ENCODE peak calls at places on chromosomes 5 and 9, in ten cellular contexts. One of them, this sample, is unnamed.

GRCh38 chr5:76331139-76331538 is 71.9 kb upstream of the IQGAP2 start:
- DNase-seq in T47D: no peak
- DNase-seq in astrocyte of the spinal cord: no peak
- DNase-seq in CD8-positive, alpha-beta T cell: peak
- DNase-seq in uterus: no peak
- DNase-seq in GM19239: no peak
- DNase-seq in KBM-7: peak
- DNase-seq in OCI-LY7: peak
- DNase-seq in iPS DF 6.9: no peak
- DNase-seq in HS-5: no peak
- DNase-seq in this sample: no peak

GRCh38 chr9:32955655-32956478 is 45.6 kb downstream of the APTX start:
- DNase-seq in KBM-7: no peak
- DNase-seq in astrocyte of the spinal cord: no peak
- DNase-seq in iPS DF 6.9: no peak
- DNase-seq in OCI-LY7: no peak
- DNase-seq in GM19239: no peak
- DNase-seq in HS-5: no peak
- DNase-seq in uterus: no peak
- DNase-seq in CD8-positive, alpha-beta T cell: no peak
- DNase-seq in T47D: no peak
- DNase-seq in this sample: no peak

GRCh38 chr9:37953775-37954437 is 50.0 kb upstream of the SLC25A51 start:
- DNase-seq in CD8-positive, alpha-beta T cell: no peak
- DNase-seq in astrocyte of the spinal cord: peak
- DNase-seq in GM19239: peak
- DNase-seq in uterus: peak
- DNase-seq in OCI-LY7: no peak
- DNase-seq in KBM-7: no peak
- DNase-seq in HS-5: peak
- DNase-seq in T47D: no peak
- DNase-seq in iPS DF 6.9: no peak
- DNase-seq in this sample: peak

GRCh38 chr5:14263700-14264099 is 120.6 kb downstream of the TRIO start:
- DNase-seq in astrocyte of the spinal cord: no peak
- DNase-seq in T47D: no peak
- DNase-seq in HS-5: no peak
- DNase-seq in uterus: no peak
- DNase-seq in iPS DF 6.9: no peak
- DNase-seq in OCI-LY7: peak
- DNase-seq in CD8-positive, alpha-beta T cell: no peak
- DNase-seq in KBM-7: no peak
- DNase-seq in GM19239: no peak
- DNase-seq in this sample: no peak

GRCh38 chr9:130421802-130422276 is 22.9 kb upstream of the ASS1 start:
- DNase-seq in astrocyte of the spinal cord: peak
- DNase-seq in GM19239: no peak
- DNase-seq in KBM-7: no peak
- DNase-seq in uterus: no peak
- DNase-seq in HS-5: peak
- DNase-seq in T47D: no peak
- DNase-seq in iPS DF 6.9: no peak
- DNase-seq in OCI-LY7: no peak
- DNase-seq in CD8-positive, alpha-beta T cell: no peak
- DNase-seq in this sample: no peak

GRCh38 chr9:87816041-87816440 is 66.6 kb upstream of the SPATA31E1 start:
- DNase-seq in T47D: no peak
- DNase-seq in astrocyte of the spinal cord: peak
- DNase-seq in HS-5: no peak
- DNase-seq in GM19239: no peak
- DNase-seq in OCI-LY7: no peak
- DNase-seq in KBM-7: no peak
- DNase-seq in iPS DF 6.9: no peak
- DNase-seq in uterus: no peak
- DNase-seq in CD8-positive, alpha-beta T cell: no peak
- DNase-seq in this sample: no peak

GRCh38 chr5:103849934-103850333 is 287.3 kb upstream of the NUDT12 start:
- DNase-seq in uterus: no peak
- DNase-seq in GM19239: no peak
- DNase-seq in CD8-positive, alpha-beta T cell: no peak
- DNase-seq in KBM-7: no peak
- DNase-seq in OCI-LY7: no peak
- DNase-seq in HS-5: peak
- DNase-seq in iPS DF 6.9: no peak
- DNase-seq in astrocyte of the spinal cord: peak
- DNase-seq in T47D: no peak
- DNase-seq in this sample: peak

GRCh38 chr5:157280927-157281326 is 15.0 kb downstream of the CYFIP2 start:
- DNase-seq in OCI-LY7: no peak
- DNase-seq in uterus: no peak
- DNase-seq in iPS DF 6.9: no peak
- DNase-seq in GM19239: no peak
- DNase-seq in CD8-positive, alpha-beta T cell: no peak
- DNase-seq in KBM-7: no peak
- DNase-seq in astrocyte of the spinal cord: peak
- DNase-seq in HS-5: peak
- DNase-seq in T47D: no peak
- DNase-seq in this sample: peak

GRCh38 chr5:108730617-108731340 is 16.9 kb upstream of the FER start:
- DNase-seq in T47D: no peak
- DNase-seq in KBM-7: no peak
- DNase-seq in iPS DF 6.9: no peak
- DNase-seq in GM19239: peak
- DNase-seq in CD8-positive, alpha-beta T cell: no peak
- DNase-seq in HS-5: no peak
- DNase-seq in astrocyte of the spinal cord: no peak
- DNase-seq in uterus: no peak
- DNase-seq in OCI-LY7: peak
- DNase-seq in this sample: no peak

GRCh38 chr5:77844408-77845272 is 68.5 kb upstream of the TBCA start:
- DNase-seq in iPS DF 6.9: no peak
- DNase-seq in OCI-LY7: no peak
- DNase-seq in uterus: no peak
- DNase-seq in KBM-7: no peak
- DNase-seq in T47D: no peak
- DNase-seq in GM19239: no peak
- DNase-seq in CD8-positive, alpha-beta T cell: no peak
- DNase-seq in astrocyte of the spinal cord: no peak
- DNase-seq in HS-5: no peak
- DNase-seq in this sample: no peak

GRCh38 chr9:88775037-88775471 is 216.2 kb upstream of the S1PR3 start:
- DNase-seq in GM19239: no peak
- DNase-seq in uterus: peak
- DNase-seq in KBM-7: no peak
- DNase-seq in OCI-LY7: no peak
- DNase-seq in CD8-positive, alpha-beta T cell: no peak
- DNase-seq in T47D: no peak
- DNase-seq in iPS DF 6.9: no peak
- DNase-seq in HS-5: peak
- DNase-seq in astrocyte of the spinal cord: peak
- DNase-seq in this sample: peak

GRCh38 chr5:86546050-86546449 is 71.7 kb upstream of the COX7C start:
- DNase-seq in astrocyte of the spinal cord: no peak
- DNase-seq in uterus: no peak
- DNase-seq in T47D: no peak
- DNase-seq in KBM-7: no peak
- DNase-seq in iPS DF 6.9: no peak
- DNase-seq in CD8-positive, alpha-beta T cell: no peak
- DNase-seq in OCI-LY7: no peak
- DNase-seq in GM19239: no peak
- DNase-seq in HS-5: no peak
- DNase-seq in this sample: no peak

GRCh38 chr5:127858116-127858784 is 155.1 kb downstream of the CCDC192 start:
- DNase-seq in astrocyte of the spinal cord: no peak
- DNase-seq in iPS DF 6.9: no peak
- DNase-seq in KBM-7: no peak
- DNase-seq in OCI-LY7: no peak
- DNase-seq in HS-5: no peak
- DNase-seq in T47D: no peak
- DNase-seq in uterus: no peak
- DNase-seq in CD8-positive, alpha-beta T cell: no peak
- DNase-seq in GM19239: no peak
- DNase-seq in this sample: no peak

GRCh38 chr9:121596515-121596914 is 54.9 kb upstream of the DAB2IP start:
- DNase-seq in CD8-positive, alpha-beta T cell: no peak
- DNase-seq in HS-5: no peak
- DNase-seq in uterus: no peak
- DNase-seq in OCI-LY7: no peak
- DNase-seq in iPS DF 6.9: no peak
- DNase-seq in KBM-7: no peak
- DNase-seq in astrocyte of the spinal cord: no peak
- DNase-seq in T47D: no peak
- DNase-seq in GM19239: no peak
- DNase-seq in this sample: no peak

GRCh38 chr9:123378956-123379660 is 23.1 kb downstream of the CRB2 start:
- DNase-seq in astrocyte of the spinal cord: no peak
- DNase-seq in uterus: no peak
- DNase-seq in KBM-7: no peak
- DNase-seq in CD8-positive, alpha-beta T cell: no peak
- DNase-seq in T47D: no peak
- DNase-seq in OCI-LY7: no peak
- DNase-seq in iPS DF 6.9: no peak
- DNase-seq in GM19239: no peak
- DNase-seq in HS-5: no peak
- DNase-seq in this sample: no peak

GRCh38 chr5:88732181-88732633 is 150.8 kb downstream of the MEF2C start:
- DNase-seq in T47D: no peak
- DNase-seq in HS-5: no peak
- DNase-seq in GM19239: no peak
- DNase-seq in uterus: peak
- DNase-seq in iPS DF 6.9: no peak
- DNase-seq in CD8-positive, alpha-beta T cell: no peak
- DNase-seq in OCI-LY7: peak
- DNase-seq in astrocyte of the spinal cord: peak
- DNase-seq in KBM-7: peak
- DNase-seq in this sample: no peak

GRCh38 chr9:3662671-3663070 is 136.9 kb upstream of the RFX3 start:
- DNase-seq in OCI-LY7: no peak
- DNase-seq in astrocyte of the spinal cord: peak
- DNase-seq in HS-5: no peak
- DNase-seq in GM19239: no peak
- DNase-seq in iPS DF 6.9: no peak
- DNase-seq in T47D: no peak
- DNase-seq in uterus: no peak
- DNase-seq in KBM-7: no peak
- DNase-seq in CD8-positive, alpha-beta T cell: no peak
- DNase-seq in this sample: no peak